ENCODE peak calls at places on chromosomes 6 and 20, in nine cellular contexts. K, L, D, N, R, A, C, Y and P are unnamed samples.

GRCh38 chr6:2853766-2854393 is 12.2 kb upstream of the SERPINB1 start:
- DNase-seq in K (peak), L (no peak), D (peak), N (peak), R (no peak), A (peak), C (peak), Y (no peak), P (peak)

GRCh38 chr20:11853359-11853758 is 64.3 kb upstream of the BTBD3 start:
- DNase-seq in K (no peak), L (no peak), D (no peak), N (no peak), R (no peak), A (no peak), C (no peak), Y (no peak), P (no peak)

GRCh38 chr6:12008366-12009179 is 3.5 kb upstream of the HIVEP1 start:
- DNase-seq in K (peak), L (peak), D (peak), N (peak), R (peak), A (peak), C (peak), Y (peak), P (peak)

GRCh38 chr20:58717278-58718091 is 24.9 kb downstream of the NPEPL1 start:
- DNase-seq in K (no peak), L (no peak), D (no peak), N (no peak), R (no peak), A (no peak), C (no peak), Y (no peak), P (no peak)

GRCh38 chr20:61712632-61713031 is 353.0 kb downstream of the TAF4 start:
- DNase-seq in K (no peak), L (no peak), D (no peak), N (no peak), R (no peak), A (no peak), C (no peak), Y (no peak), P (no peak)

GRCh38 chr6:74356385-74356784 is 660.4 kb downstream of the CD109 start:
- DNase-seq in K (no peak), L (no peak), D (no peak), N (no peak), R (no peak), A (peak), C (no peak), Y (no peak), P (no peak)

GRCh38 chr6:170045563-170045960 is 245.3 kb downstream of the DLL1 start:
- DNase-seq in K (no peak), L (peak), D (no peak), N (no peak), R (no peak), A (no peak), C (no peak), Y (no peak), P (no peak)

GRCh38 chr20:24795444-24795843 is 153.6 kb upstream of the CST7 start:
- DNase-seq in K (no peak), L (no peak), D (no peak), N (peak), R (no peak), A (no peak), C (no peak), Y (no peak), P (no peak)

GRCh38 chr6:31407699-31408098 is 4.3 kb downstream of the MICA start:
- DNase-seq in K (no peak), L (no peak), D (no peak), N (peak), R (no peak), A (peak), C (no peak), Y (no peak), P (no peak)

GRCh38 chr6:166097914-166098522 is 69.6 kb downstream of the TBXT start:
- DNase-seq in K (peak), L (peak), D (peak), N (peak), R (peak), A (peak), C (peak), Y (peak), P (peak)

GRCh38 chr6:140105857-140106256 is 731.4 kb upstream of the CITED2 start:
- DNase-seq in K (no peak), L (peak), D (no peak), N (peak), R (no peak), A (peak), C (no peak), Y (peak), P (no peak)

GRCh38 chr20:54100563-54100962 is 30.2 kb upstream of the BCAS1 start:
- DNase-seq in K (no peak), L (no peak), D (no peak), N (no peak), R (no peak), A (no peak), C (no peak), Y (no peak), P (no peak)

GRCh38 chr6:4180653-4181255 is 45.4 kb upstream of the ECI2 start:
- DNase-seq in K (no peak), L (no peak), D (no peak), N (peak), R (no peak), A (peak), C (no peak), Y (no peak), P (no peak)

GRCh38 chr20:31860431-31861345 is 9.6 kb downstream of the DUSP15 start:
- DNase-seq in K (no peak), L (peak), D (no peak), N (no peak), R (no peak), A (peak), C (no peak), Y (no peak), P (no peak)

GRCh38 chr6:68653706-68654089 is 18.6 kb downstream of the ADGRB3 start:
- DNase-seq in K (no peak), L (no peak), D (no peak), N (no peak), R (no peak), A (no peak), C (no peak), Y (no peak), P (no peak)

GRCh38 chr6:168088161-168089106 is 9.4 kb upstream of the FRMD1 start:
- DNase-seq in K (no peak), L (peak), D (no peak), N (peak), R (no peak), A (peak), C (no peak), Y (no peak), P (no peak)

GRCh38 chr6:125611573-125612399 is 137.6 kb upstream of the HEY2 start:
- DNase-seq in K (no peak), L (no peak), D (no peak), N (peak), R (no peak), A (peak), C (no peak), Y (peak), P (no peak)